ENCODE peak calls at places on chromosome 20, in six cellular contexts. T is colonic mucosa, L is prostate gland, H is heart left ventricle, P is heart right ventricle, E is cardiac fibroblast. J is an unnamed sample.

GRCh38 chr20:24685736-24686135 is 216.3 kb downstream of the SYNDIG1 start:
- DNase-seq in P (no peak), H (no peak), E (no peak), T (no peak), L (no peak), J (no peak)

GRCh38 chr20:18506744-18507143 is 996 bp upstream of the SEC23B start:
- DNase-seq in E (no peak), T (peak), L (no peak), H (no peak), P (no peak), J (no peak)

GRCh38 chr20:24166127-24166389 is 177.5 kb upstream of the GGTLC1 start:
- DNase-seq in H (no peak), P (no peak), T (no peak), E (no peak), L (no peak), J (no peak)

GRCh38 chr20:44166477-44166876 is 20.5 kb downstream of the JPH2 start:
- DNase-seq in L (no peak), E (peak), T (no peak), H (peak), P (no peak), J (no peak)

GRCh38 chr20:54025166-54025835 is 45.1 kb downstream of the BCAS1 start:
- DNase-seq in T (no peak), L (no peak), E (no peak), H (no peak), P (no peak), J (peak)

GRCh38 chr20:39568090-39568489 is 605.9 kb downstream of the DHX35 start:
- DNase-seq in L (no peak), P (no peak), E (no peak), T (no peak), H (no peak), J (no peak)

GRCh38 chr20:10557685-10558084 is 116.1 kb downstream of the JAG1 start:
- DNase-seq in P (no peak), H (no peak), L (no peak), E (no peak), T (no peak), J (no peak)

GRCh38 chr20:62382306-62383198 is 4.4 kb upstream of the RPS21 start:
- DNase-seq in L (peak), E (peak), T (peak), H (peak), P (peak), J (no peak)

GRCh38 chr20:33291830-33292355 is 8.9 kb downstream of the BPIFB1 start:
- DNase-seq in H (no peak), P (no peak), L (no peak), E (peak), T (peak), J (no peak)

GRCh38 chr20:409697-410559 is 1.8 kb downstream of the RBCK1 start:
- DNase-seq in L (no peak), H (peak), E (no peak), P (no peak), T (peak), J (no peak)

GRCh38 chr20:406200-407096 is 1.7 kb upstream of the RBCK1 start:
- DNase-seq in H (no peak), T (no peak), L (no peak), E (no peak), P (no peak), J (no peak)

GRCh38 chr20:408843-409696 is 971 bp downstream of the RBCK1 start:
- DNase-seq in E (no peak), T (no peak), P (no peak), L (no peak), H (peak), J (no peak)

GRCh38 chr20:407953-408842 is at the start of gene RBCK1:
- DNase-seq in E (peak), P (peak), T (peak), L (peak), H (peak), J (peak)

DNA sequence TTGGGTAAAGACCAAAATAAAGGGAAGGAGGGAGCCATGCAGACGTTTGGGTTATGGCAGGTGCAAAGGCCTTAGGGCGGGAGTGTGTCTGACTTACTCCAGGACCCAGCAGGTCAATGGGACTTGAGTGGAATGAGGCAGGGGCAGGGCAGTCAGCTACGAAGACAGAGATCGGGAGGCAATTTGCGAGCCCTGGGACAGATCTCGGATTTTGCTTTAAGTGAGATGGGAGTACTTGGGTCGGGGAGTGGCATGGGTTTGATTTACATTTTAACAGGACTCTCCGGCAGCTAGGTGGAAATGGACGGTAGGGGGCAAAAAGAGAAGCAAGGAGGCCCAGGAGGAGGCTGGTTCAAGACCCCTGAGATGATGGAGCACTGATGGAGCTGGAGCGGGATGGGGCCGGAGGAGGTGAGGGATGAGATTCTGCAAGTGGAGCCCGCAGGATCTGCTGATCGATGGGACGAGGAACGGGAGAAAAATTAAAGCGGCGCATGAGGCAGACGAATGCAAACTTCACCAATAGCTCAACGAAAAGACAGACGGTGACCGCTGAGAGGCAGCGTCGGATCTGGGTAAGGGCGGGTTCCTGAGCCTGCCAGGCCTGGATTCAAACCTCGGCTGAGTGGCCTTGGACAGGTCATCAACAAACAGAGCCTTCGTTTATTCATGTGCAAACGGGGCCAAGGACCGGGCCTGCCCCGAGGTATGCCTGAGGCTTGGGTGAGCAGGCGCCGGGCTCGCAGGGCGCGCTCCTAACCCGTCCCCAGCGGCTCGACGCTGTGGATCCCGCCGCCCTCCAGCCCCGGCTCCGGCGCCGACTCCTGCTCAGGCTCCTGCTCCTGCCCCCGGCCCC is 774 bp upstream of the RBCK1 start:
- DNase-seq in H (peak), P (peak), T (peak), L (peak), E (peak), J (peak)
- TF ChIP-seq CTCF in H (no peak), P (peak), T (peak), L (peak), E (peak), J (peak)

GRCh38 chr20:3777381-3777725 is 3.9 kb downstream of the SPEF1 start:
- DNase-seq in T (no peak), P (no peak), L (no peak), E (no peak), H (no peak), J (no peak)

GRCh38 chr20:3775457-3775856 is 5.8 kb downstream of the SPEF1 start:
- DNase-seq in L (no peak), P (no peak), H (no peak), T (no peak), E (no peak), J (no peak)

GRCh38 chr20:3778976-3779375 is 2.3 kb downstream of the SPEF1 start:
- DNase-seq in P (no peak), E (no peak), H (peak), T (no peak), L (no peak), J (no peak)

GRCh38 chr20:3781153-3781910 is at the start of gene SPEF1:
- DNase-seq in P (peak), L (peak), T (peak), H (peak), E (peak), J (peak)

DNA sequence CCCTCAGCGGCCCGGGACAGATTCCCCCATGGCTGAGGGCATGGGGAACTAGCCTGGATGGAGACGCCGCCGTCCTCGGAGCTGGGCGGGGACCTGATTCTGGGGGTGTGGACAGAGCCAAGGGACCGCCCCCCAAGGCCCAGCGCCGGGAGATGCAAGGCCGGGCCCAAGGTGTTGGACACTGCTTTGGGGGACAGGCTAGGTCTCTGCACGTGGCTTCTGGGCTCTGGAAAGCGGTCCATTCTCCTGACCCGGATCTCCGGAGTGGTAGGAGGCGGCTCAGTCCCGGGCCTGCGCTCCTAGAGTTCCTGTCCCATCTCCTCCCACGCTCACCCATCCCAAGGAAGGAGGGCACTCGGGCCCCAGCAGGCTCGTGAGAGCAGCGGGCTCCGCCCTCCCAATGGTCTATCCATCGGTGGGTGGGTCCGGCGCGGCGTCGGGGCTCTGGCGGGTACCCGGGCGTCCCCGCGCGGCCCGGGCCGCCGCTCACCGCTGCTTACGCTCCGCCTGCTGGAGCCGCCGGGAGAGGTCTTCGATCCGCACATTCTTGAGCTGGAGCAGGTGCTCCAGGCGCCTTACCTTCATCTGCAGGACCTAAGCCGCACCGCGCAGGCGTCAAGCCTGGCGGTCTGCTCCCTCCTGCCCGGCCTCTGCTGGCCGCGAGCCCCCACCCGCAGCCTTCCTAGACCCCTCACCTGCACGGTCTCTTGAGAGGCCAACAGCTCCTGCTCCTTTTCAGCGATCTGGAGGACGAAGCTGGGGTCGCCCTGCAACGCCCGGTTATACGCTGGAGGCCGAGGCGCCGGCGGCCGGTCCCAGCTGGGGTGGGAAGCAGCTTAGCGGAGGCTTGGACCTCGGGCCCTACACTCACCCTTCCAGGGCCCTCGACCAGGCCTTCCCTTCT is 3.3 kb downstream of the SPEF1 start:
- DNase-seq in L (no peak), P (peak), T (peak), E (peak), H (peak), J (no peak)
- TF ChIP-seq CTCF in L (no peak), P (no peak), T (no peak), E (peak), H (no peak), J (no peak)

DNA sequence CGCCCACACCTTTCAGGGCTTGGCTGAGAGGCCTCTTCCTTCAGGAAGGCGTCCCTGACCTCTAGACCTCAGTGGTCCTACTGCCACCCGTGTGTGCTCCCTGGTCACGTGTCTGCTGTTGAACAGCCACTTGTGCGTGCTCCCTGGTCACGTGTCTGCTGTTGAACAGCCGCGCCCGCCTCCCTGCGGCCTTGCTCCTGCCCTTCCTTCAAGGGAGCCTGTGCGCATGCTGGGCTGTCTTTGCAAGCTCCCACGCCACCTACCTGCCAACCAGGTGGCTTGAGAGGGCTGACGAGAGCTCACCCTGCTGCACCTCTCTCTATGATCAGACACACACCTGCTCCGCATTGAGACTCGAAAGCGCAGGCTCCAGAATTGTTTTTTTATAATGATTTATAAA is 179.3 kb downstream of the BMP7 start:
- DNase-seq in H (peak), E (no peak), T (no peak), L (no peak), P (no peak), J (no peak)
- TF ChIP-seq CTCF in H (no peak), E (no peak), T (no peak), L (no peak), P (no peak), J (no peak)

GRCh38 chr20:36806049-36806448 is 32.5 kb upstream of the DSN1 start:
- DNase-seq in P (no peak), L (no peak), E (no peak), H (no peak), T (no peak), J (no peak)

GRCh38 chr20:36804425-36804824 is 30.9 kb upstream of the DSN1 start:
- DNase-seq in E (no peak), T (no peak), L (no peak), H (no peak), P (no peak), J (no peak)

GRCh38 chr20:36805396-36805795 is 31.8 kb upstream of the DSN1 start:
- DNase-seq in T (no peak), E (no peak), H (no peak), L (no peak), P (no peak), J (no peak)

GRCh38 chr20:36800410-36800809 is 26.8 kb upstream of the DSN1 start:
- DNase-seq in P (no peak), L (no peak), H (no peak), E (no peak), T (no peak), J (no peak)

DNA sequence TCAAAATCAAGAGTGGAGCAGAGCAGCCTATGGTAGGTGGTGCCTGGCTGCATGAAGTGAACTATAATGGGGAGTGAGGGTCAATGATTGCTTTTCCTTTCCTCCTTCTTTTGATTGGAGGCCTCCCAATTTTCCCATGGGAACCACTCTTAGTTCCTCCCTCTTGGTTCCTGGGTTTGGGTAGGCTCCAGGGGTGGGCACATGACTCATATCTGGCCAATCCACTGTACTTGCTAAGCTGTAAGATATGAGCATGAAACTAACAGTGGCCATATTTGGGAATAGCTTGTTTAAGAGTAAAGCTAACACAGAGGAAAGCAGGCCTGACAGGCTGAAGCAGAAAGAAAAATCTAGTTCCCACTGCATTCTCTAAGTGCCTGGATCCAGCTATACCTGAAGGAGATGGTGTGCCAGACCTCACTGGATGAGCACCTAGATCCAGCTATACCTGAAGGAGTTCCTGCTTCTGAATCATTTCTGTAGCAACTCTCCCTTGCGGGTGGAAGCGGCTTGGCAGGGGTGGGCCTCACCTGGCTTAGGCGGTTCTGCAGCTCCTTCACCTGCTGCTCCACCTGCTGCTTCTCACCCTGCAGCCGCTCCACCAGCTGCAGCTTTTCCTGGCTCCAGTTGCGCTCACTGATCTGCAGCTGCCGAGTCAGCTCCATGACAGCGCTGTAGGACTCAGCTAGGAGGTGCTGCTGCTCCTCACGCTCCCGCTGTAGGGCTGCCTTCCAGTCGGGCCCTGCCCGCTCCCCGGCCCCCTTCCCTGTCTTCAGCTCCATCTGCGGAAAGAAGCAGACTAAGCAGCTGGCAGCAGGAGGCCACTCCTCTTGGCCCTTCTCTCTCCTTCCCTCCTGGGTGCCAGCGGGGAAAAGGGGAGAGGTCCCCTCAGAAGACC is 29.0 kb upstream of the DSN1 start:
- DNase-seq in E (peak), H (no peak), T (no peak), L (no peak), P (no peak), J (no peak)
- TF ChIP-seq CTCF in E (no peak), H (no peak), T (no peak), L (no peak), P (no peak), J (no peak)

GRCh38 chr20:57272883-57273282 is 6.4 kb upstream of the BMP7 start:
- DNase-seq in T (no peak), E (no peak), P (no peak), H (no peak), L (no peak), J (no peak)

GRCh38 chr20:57267158-57267821 is 849 bp upstream of the BMP7 start:
- DNase-seq in L (no peak), P (no peak), T (no peak), H (no peak), E (no peak), J (no peak)

GRCh38 chr20:57268399-57269076 is 2.1 kb upstream of the BMP7 start:
- DNase-seq in H (no peak), T (no peak), L (no peak), E (no peak), P (no peak), J (no peak)

GRCh38 chr20:57269148-57269984 is 2.9 kb upstream of the BMP7 start:
- DNase-seq in P (no peak), T (no peak), E (no peak), H (no peak), L (no peak), J (no peak)

DNA sequence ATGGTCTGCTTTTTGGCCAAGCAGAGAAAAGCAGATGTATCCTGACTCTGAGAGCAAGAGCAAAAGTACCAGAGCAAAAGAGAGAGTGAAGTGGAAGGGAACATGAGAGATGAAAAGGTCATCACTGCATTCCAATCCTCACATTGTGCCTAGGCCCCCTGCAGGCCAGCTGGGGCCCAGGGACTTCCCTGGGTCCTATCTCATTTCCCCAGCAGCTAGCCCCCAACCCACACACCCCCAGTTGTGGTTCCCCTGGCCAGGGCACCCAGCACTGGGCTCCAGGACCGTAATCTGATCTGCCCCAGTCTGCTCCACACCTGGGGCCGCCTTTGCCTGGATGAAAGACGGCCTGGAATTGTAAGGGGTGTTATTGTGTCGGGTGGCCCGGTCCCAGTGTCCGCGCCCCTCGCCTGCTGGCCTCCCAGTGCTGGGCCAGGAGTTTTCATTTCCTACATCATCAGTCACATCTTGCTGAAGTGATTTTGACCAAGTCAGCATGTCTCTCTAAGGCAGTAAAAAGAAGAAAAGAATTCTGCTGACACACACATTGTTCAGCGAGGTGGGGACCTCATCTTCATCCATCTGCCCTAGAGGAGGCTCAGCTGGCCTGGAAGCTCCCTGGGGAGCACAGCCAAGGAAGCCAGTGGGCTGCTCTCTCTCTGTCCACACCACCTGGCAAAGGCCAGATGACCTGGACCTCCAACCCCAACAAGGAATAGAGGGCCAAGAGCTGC is 3.9 kb upstream of the BMP7 start:
- DNase-seq in P (no peak), T (no peak), L (no peak), H (no peak), E (no peak), J (no peak)
- TF ChIP-seq CTCF in P (no peak), T (no peak), L (no peak), H (no peak), E (no peak), J (no peak)

GRCh38 chr20:45840700-45841198 is 7.2 kb downstream of the SNX21 start:
- DNase-seq in H (no peak), P (peak), E (no peak), L (no peak), T (no peak), J (no peak)
- TF ChIP-seq CTCF in H (no peak), P (no peak), E (no peak), L (no peak), T (no peak), J (no peak)

DNA sequence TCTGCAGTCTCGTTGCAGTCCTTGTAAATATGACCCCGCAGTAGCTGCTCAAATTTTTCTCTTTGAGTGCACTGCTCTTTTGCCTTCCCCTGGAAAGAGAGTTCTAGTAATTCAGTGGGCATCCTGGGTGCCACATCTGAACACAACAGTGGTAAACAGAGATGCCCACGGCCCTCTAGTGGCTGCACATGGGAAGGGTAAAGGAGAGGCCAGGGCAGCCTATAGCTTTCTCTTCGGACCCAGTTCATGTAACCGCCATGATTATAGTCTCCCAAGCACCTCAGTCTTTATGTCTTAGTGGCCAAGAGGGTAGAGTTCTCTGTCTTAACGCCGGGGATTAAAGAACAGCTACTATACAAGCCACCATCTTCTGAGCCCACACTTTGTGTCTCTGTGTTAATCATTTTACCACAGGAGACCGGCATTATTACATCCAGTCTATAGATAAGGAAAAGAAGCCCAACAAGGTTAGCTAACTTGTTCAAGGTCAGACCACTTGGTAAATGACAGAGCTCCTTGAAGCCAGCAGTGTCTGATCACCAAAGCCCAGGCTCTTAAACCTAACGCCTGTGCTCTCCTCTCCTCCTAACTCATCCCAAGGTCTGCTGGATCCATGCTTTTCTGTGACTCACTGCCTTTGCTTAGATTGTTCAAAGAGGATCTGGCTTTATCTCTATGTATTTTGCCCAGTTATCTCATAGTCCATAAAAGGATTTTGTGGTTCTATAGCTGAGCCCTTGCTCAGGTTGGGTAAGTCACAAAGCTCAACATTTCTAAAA is 81.8 kb downstream of the ISM1 start:
- DNase-seq in L (no peak), P (no peak), H (no peak), E (peak), T (peak), J (no peak)
- TF ChIP-seq CTCF in L (peak), P (peak), H (peak), E (peak), T (peak), J (peak)

J was measured in AG09319.